ENCODE peak calls at places on chromosomes 5 and 9, in ten cellular contexts. Y is NCI-H774; R is germinal center; B is CD8-positive, alpha-beta T cell; Q is uterus; F is stimulated activated CD4-positive, alpha-beta T cell treated with anti-CD3 and anti-CD28 coated beads, TNF-alpha, amount 100 ng/mL, for 48 hours; I is astrocyte of the spinal cord; K is NCI-H2029; H is PC-3; O is T-helper 2 cell. P is an unnamed sample.

GRCh38 chr5:63961125-63961597 is 1.1 kb downstream of the HTR1A start:
- DNase-seq in Y (no peak), R (no peak), B (no peak), Q (no peak), F (no peak), I (no peak), K (no peak), H (no peak), O (no peak), P (no peak)

GRCh38 chr9:68950689-68951088 is 63.2 kb downstream of the PRKACG start:
- DNase-seq in Y (no peak), R (no peak), B (no peak), Q (no peak), F (no peak), I (no peak), K (no peak), H (no peak), O (no peak), P (peak; percentile 42)

GRCh38 chr5:180575571-180575970 is 15.7 kb downstream of the SCGB3A1 start:
- DNase-seq in Y (no peak), R (no peak), B (no peak), Q (no peak), F (no peak), I (no peak), K (no peak), H (no peak), O (no peak), P (no peak)

GRCh38 chr5:53265043-53265442 is 155.5 kb upstream of the MOCS2 start:
- DNase-seq in Y (no peak), R (no peak), B (no peak), Q (no peak), F (no peak), I (no peak), K (no peak), H (peak; percentile 47), O (no peak), P (no peak)

GRCh38 chr9:4301302-4301701 is 1.4 kb upstream of the GLIS3 start:
- DNase-seq in Y (no peak), R (no peak), B (no peak), Q (no peak), F (no peak), I (peak; percentile 78), K (no peak), H (peak; percentile 49), O (no peak), P (no peak)

GRCh38 chr9:124267271-124267807 is 9.6 kb downstream of the NEK6 start:
- DNase-seq in Y (peak; percentile 87), R (peak; percentile 58), B (no peak), Q (no peak), F (no peak), I (peak; percentile 83), K (peak; percentile 99), H (peak; percentile 88), O (no peak), P (no peak)

GRCh38 chr5:180611140-180611850 is 20.0 kb upstream of the SCGB3A1 start:
- DNase-seq in Y (peak; percentile 43), R (no peak), B (no peak), Q (no peak), F (no peak), I (no peak), K (no peak), H (peak; percentile 18), O (no peak), P (no peak)

GRCh38 chr9:95336281-95336680 is 18.8 kb upstream of the FANCC start:
- DNase-seq in Y (no peak), R (no peak), B (no peak), Q (no peak), F (no peak), I (no peak), K (no peak), H (no peak), O (no peak), P (peak; percentile 27)

GRCh38 chr5:126054593-126055347 is 368.4 kb upstream of the GRAMD2B start:
- DNase-seq in Y (peak; percentile 58), R (no peak), B (no peak), Q (no peak), F (no peak), I (no peak), K (no peak), H (no peak), O (no peak), P (peak; percentile 19)